ENCODE peak calls at places on chromosomes 6 and 20, in nine cellular contexts. One of them, this sample, is unnamed.

GRCh38 chr6:116492331-116493067 is 18.9 kb upstream of the CALHM5 start:
- DNase-seq in activated naive CD4-positive, alpha-beta T cell treated with anti-CD3 and anti-CD28 coated beads, Interleukin-2, amount 10 ng/mL, durations not matched to agents 7 days and 5 days: no peak
- DNase-seq in stimulated activated CD8-positive, alpha-beta memory T cell treated with anti-CD3 and anti-CD28 coated beads, Interleukin-7, amount 100 ng/mL, for 1 hour: no peak
- DNase-seq in ovary: no peak
- DNase-seq in LoVo: no peak
- DNase-seq in left ventricle myocardium superior: no peak
- DNase-seq in naive B cell: no peak
- DNase-seq in GM04503: no peak
- DNase-seq in GM03348: no peak
- DNase-seq in this sample: no peak

GRCh38 chr20:50122763-50123162 is 9.8 kb upstream of the UBE2V1 start:
- DNase-seq in activated naive CD4-positive, alpha-beta T cell treated with anti-CD3 and anti-CD28 coated beads, Interleukin-2, amount 10 ng/mL, durations not matched to agents 7 days and 5 days: no peak
- DNase-seq in stimulated activated CD8-positive, alpha-beta memory T cell treated with anti-CD3 and anti-CD28 coated beads, Interleukin-7, amount 100 ng/mL, for 1 hour: no peak
- DNase-seq in ovary: no peak
- DNase-seq in LoVo: no peak
- DNase-seq in left ventricle myocardium superior: no peak
- DNase-seq in naive B cell: no peak
- DNase-seq in GM04503: no peak
- DNase-seq in GM03348: no peak
- DNase-seq in this sample: no peak

GRCh38 chr6:150072201-150072600 is 3.3 kb upstream of the ULBP3 start:
- DNase-seq in activated naive CD4-positive, alpha-beta T cell treated with anti-CD3 and anti-CD28 coated beads, Interleukin-2, amount 10 ng/mL, durations not matched to agents 7 days and 5 days: peak; percentile 60
- DNase-seq in stimulated activated CD8-positive, alpha-beta memory T cell treated with anti-CD3 and anti-CD28 coated beads, Interleukin-7, amount 100 ng/mL, for 1 hour: no peak
- DNase-seq in ovary: no peak
- DNase-seq in LoVo: peak; percentile 94
- DNase-seq in left ventricle myocardium superior: peak; percentile 48
- DNase-seq in naive B cell: no peak
- DNase-seq in GM04503: no peak
- DNase-seq in GM03348: peak; percentile 48
- DNase-seq in this sample: peak; percentile 88

GRCh38 chr6:36937896-36938295 is 16.6 kb upstream of the PI16 start:
- DNase-seq in activated naive CD4-positive, alpha-beta T cell treated with anti-CD3 and anti-CD28 coated beads, Interleukin-2, amount 10 ng/mL, durations not matched to agents 7 days and 5 days: no peak
- DNase-seq in stimulated activated CD8-positive, alpha-beta memory T cell treated with anti-CD3 and anti-CD28 coated beads, Interleukin-7, amount 100 ng/mL, for 1 hour: no peak
- DNase-seq in ovary: no peak
- DNase-seq in LoVo: no peak
- DNase-seq in left ventricle myocardium superior: no peak
- DNase-seq in naive B cell: no peak
- DNase-seq in GM04503: no peak
- DNase-seq in GM03348: no peak
- DNase-seq in this sample: no peak

GRCh38 chr20:1881240-1881835 is 13.9 kb upstream of the SIRPA start:
- DNase-seq in activated naive CD4-positive, alpha-beta T cell treated with anti-CD3 and anti-CD28 coated beads, Interleukin-2, amount 10 ng/mL, durations not matched to agents 7 days and 5 days: no peak
- DNase-seq in stimulated activated CD8-positive, alpha-beta memory T cell treated with anti-CD3 and anti-CD28 coated beads, Interleukin-7, amount 100 ng/mL, for 1 hour: no peak
- DNase-seq in ovary: no peak
- DNase-seq in LoVo: no peak
- DNase-seq in left ventricle myocardium superior: peak; percentile 64
- DNase-seq in naive B cell: no peak
- DNase-seq in GM04503: no peak
- DNase-seq in GM03348: no peak
- DNase-seq in this sample: peak; percentile 53

GRCh38 chr6:55913213-55914195 is 38.1 kb upstream of the BMP5 start:
- DNase-seq in activated naive CD4-positive, alpha-beta T cell treated with anti-CD3 and anti-CD28 coated beads, Interleukin-2, amount 10 ng/mL, durations not matched to agents 7 days and 5 days: no peak
- DNase-seq in stimulated activated CD8-positive, alpha-beta memory T cell treated with anti-CD3 and anti-CD28 coated beads, Interleukin-7, amount 100 ng/mL, for 1 hour: no peak
- DNase-seq in ovary: no peak
- DNase-seq in LoVo: no peak
- DNase-seq in left ventricle myocardium superior: no peak
- DNase-seq in naive B cell: no peak
- DNase-seq in GM04503: no peak
- DNase-seq in GM03348: no peak
- DNase-seq in this sample: no peak

GRCh38 chr6:36216559-36216958 is 20.0 kb downstream of the BRPF3 start:
- DNase-seq in activated naive CD4-positive, alpha-beta T cell treated with anti-CD3 and anti-CD28 coated beads, Interleukin-2, amount 10 ng/mL, durations not matched to agents 7 days and 5 days: no peak
- DNase-seq in stimulated activated CD8-positive, alpha-beta memory T cell treated with anti-CD3 and anti-CD28 coated beads, Interleukin-7, amount 100 ng/mL, for 1 hour: no peak
- DNase-seq in ovary: no peak
- DNase-seq in LoVo: no peak
- DNase-seq in left ventricle myocardium superior: no peak
- DNase-seq in naive B cell: no peak
- DNase-seq in GM04503: no peak
- DNase-seq in GM03348: no peak
- DNase-seq in this sample: peak; percentile 14

GRCh38 chr6:48027704-48028435 is 83.1 kb downstream of the PTCHD4 start:
- DNase-seq in activated naive CD4-positive, alpha-beta T cell treated with anti-CD3 and anti-CD28 coated beads, Interleukin-2, amount 10 ng/mL, durations not matched to agents 7 days and 5 days: no peak
- DNase-seq in stimulated activated CD8-positive, alpha-beta memory T cell treated with anti-CD3 and anti-CD28 coated beads, Interleukin-7, amount 100 ng/mL, for 1 hour: no peak
- DNase-seq in ovary: no peak
- DNase-seq in LoVo: no peak
- DNase-seq in left ventricle myocardium superior: no peak
- DNase-seq in naive B cell: no peak
- DNase-seq in GM04503: no peak
- DNase-seq in GM03348: no peak
- DNase-seq in this sample: no peak

GRCh38 chr20:24768226-24768625 is 180.8 kb upstream of the CST7 start:
- DNase-seq in activated naive CD4-positive, alpha-beta T cell treated with anti-CD3 and anti-CD28 coated beads, Interleukin-2, amount 10 ng/mL, durations not matched to agents 7 days and 5 days: no peak
- DNase-seq in stimulated activated CD8-positive, alpha-beta memory T cell treated with anti-CD3 and anti-CD28 coated beads, Interleukin-7, amount 100 ng/mL, for 1 hour: no peak
- DNase-seq in ovary: no peak
- DNase-seq in LoVo: no peak
- DNase-seq in left ventricle myocardium superior: no peak
- DNase-seq in naive B cell: no peak
- DNase-seq in GM04503: no peak
- DNase-seq in GM03348: no peak
- DNase-seq in this sample: no peak

GRCh38 chr6:31792741-31793140 is 2.8 kb downstream of the VARS1 start:
- DNase-seq in activated naive CD4-positive, alpha-beta T cell treated with anti-CD3 and anti-CD28 coated beads, Interleukin-2, amount 10 ng/mL, durations not matched to agents 7 days and 5 days: no peak
- DNase-seq in stimulated activated CD8-positive, alpha-beta memory T cell treated with anti-CD3 and anti-CD28 coated beads, Interleukin-7, amount 100 ng/mL, for 1 hour: no peak
- DNase-seq in ovary: no peak
- DNase-seq in LoVo: no peak
- DNase-seq in left ventricle myocardium superior: no peak
- DNase-seq in naive B cell: no peak
- DNase-seq in GM04503: no peak
- DNase-seq in GM03348: peak; percentile 14
- DNase-seq in this sample: peak; percentile 97

GRCh38 chr20:35635652-35636051 is 20.0 kb downstream of the SPAG4 start:
- DNase-seq in activated naive CD4-positive, alpha-beta T cell treated with anti-CD3 and anti-CD28 coated beads, Interleukin-2, amount 10 ng/mL, durations not matched to agents 7 days and 5 days: no peak
- DNase-seq in stimulated activated CD8-positive, alpha-beta memory T cell treated with anti-CD3 and anti-CD28 coated beads, Interleukin-7, amount 100 ng/mL, for 1 hour: no peak
- DNase-seq in ovary: no peak
- DNase-seq in LoVo: no peak
- DNase-seq in left ventricle myocardium superior: no peak
- DNase-seq in naive B cell: no peak
- DNase-seq in GM04503: no peak
- DNase-seq in GM03348: no peak
- DNase-seq in this sample: no peak

GRCh38 chr20:39627765-39628164 is 665.6 kb downstream of the DHX35 start:
- DNase-seq in activated naive CD4-positive, alpha-beta T cell treated with anti-CD3 and anti-CD28 coated beads, Interleukin-2, amount 10 ng/mL, durations not matched to agents 7 days and 5 days: no peak
- DNase-seq in stimulated activated CD8-positive, alpha-beta memory T cell treated with anti-CD3 and anti-CD28 coated beads, Interleukin-7, amount 100 ng/mL, for 1 hour: no peak
- DNase-seq in ovary: no peak
- DNase-seq in LoVo: no peak
- DNase-seq in left ventricle myocardium superior: no peak
- DNase-seq in naive B cell: no peak
- DNase-seq in GM04503: no peak
- DNase-seq in GM03348: no peak
- DNase-seq in this sample: no peak